ENCODE peak calls at places on chromosomes 3 and 15, in five cellular contexts. D is cardiac muscle cell, R is cardiac fibroblast, S is ascending aorta, A is GM13976. F is an unnamed sample.

GRCh38 chr15:43872416-43873020 is 45.7 kb downstream of the WDR76 start:
- DNase-seq in R (peak), A (peak), D (peak), S (no peak), F (no peak)

GRCh38 chr3:66629431-66630368 is 128.9 kb upstream of the LRIG1 start:
- DNase-seq in D (peak), A (no peak), R (no peak), S (no peak), F (no peak)

GRCh38 chr3:131526801-131527347 is 24.1 kb upstream of the MRPL3 start:
- DNase-seq in R (peak), S (no peak), D (peak), A (peak), F (no peak)

GRCh38 chr3:62567097-62568021 is 194.0 kb upstream of the FEZF2 start:
- DNase-seq in R (peak), D (peak), A (no peak), S (peak), F (no peak)

GRCh38 chr15:75058127-75058905 is 34.9 kb downstream of the PPCDC start:
- DNase-seq in D (no peak), A (no peak), R (no peak), S (peak), F (no peak)

GRCh38 chr3:71258526-71258925 is 325.0 kb downstream of the FOXP1 start:
- DNase-seq in S (no peak), D (peak), A (no peak), R (peak), F (no peak)

GRCh38 chr3:141913150-141913811 is 36.8 kb downstream of the ATP1B3 start:
- DNase-seq in S (no peak), D (peak), A (peak), R (peak), F (no peak)

GRCh38 chr3:195129644-195130492 is 141.1 kb downstream of the XXYLT1 start:
- DNase-seq in A (peak), R (peak), D (no peak), S (no peak), F (no peak)

GRCh38 chr3:32602206-32602605 is 31.5 kb upstream of the DYNC1LI1 start:
- DNase-seq in D (no peak), R (no peak), A (no peak), S (no peak), F (no peak)

GRCh38 chr3:105806361-105806760 is 62.5 kb downstream of the CBLB start:
- DNase-seq in S (no peak), A (peak), D (peak), R (peak), F (no peak)

GRCh38 chr3:191762323-191762960 is 301.5 kb downstream of the PYDC2 start:
- DNase-seq in S (no peak), R (peak), D (peak), A (no peak), F (no peak)

GRCh38 chr3:188792788-188793187 is 379.0 kb upstream of the TPRG1 start:
- DNase-seq in D (peak), S (no peak), R (peak), A (no peak), F (no peak)
- TF ChIP-seq CTCF in D (peak), S (no peak), R (peak), A (no peak), F (no peak)

DNA sequence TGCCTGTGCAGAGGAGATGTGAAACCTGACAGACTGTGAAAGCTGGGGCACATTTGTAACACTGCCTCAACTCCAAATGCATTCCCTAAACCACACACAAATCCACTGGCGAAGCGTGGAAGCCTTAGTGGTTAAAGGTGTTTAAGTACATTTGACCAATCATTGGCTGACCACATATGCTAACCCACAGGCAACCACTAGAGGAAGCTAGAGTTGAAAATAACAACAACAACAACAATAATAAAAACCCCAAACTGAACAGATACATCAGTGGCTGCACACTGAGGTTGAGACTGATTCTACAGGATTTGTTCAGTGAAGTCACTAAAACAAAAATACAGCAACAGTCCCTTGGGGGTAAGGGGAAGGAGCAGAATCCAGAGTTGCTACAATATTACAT is 129.7 kb downstream of the TJP1 start:
- DNase-seq in S (peak), D (no peak), A (no peak), R (no peak), F (no peak)
- TF ChIP-seq CTCF in S (no peak), D (peak), A (no peak), R (peak), F (no peak)

GRCh38 chr3:172139528-172140276 is 100.3 kb downstream of the FNDC3B start:
- DNase-seq in A (no peak), S (no peak), D (no peak), R (no peak), F (no peak)

GRCh38 chr3:172138792-172139507 is 99.6 kb downstream of the FNDC3B start:
- DNase-seq in R (peak), S (peak), D (peak), A (peak), F (peak)

GRCh38 chr3:172143060-172143451 is 103.7 kb downstream of the FNDC3B start:
- DNase-seq in S (no peak), D (no peak), R (no peak), A (no peak), F (no peak)

GRCh38 chr3:172142074-172143059 is 103.0 kb downstream of the FNDC3B start:
- DNase-seq in R (peak), A (peak), S (no peak), D (peak), F (no peak)

DNA sequence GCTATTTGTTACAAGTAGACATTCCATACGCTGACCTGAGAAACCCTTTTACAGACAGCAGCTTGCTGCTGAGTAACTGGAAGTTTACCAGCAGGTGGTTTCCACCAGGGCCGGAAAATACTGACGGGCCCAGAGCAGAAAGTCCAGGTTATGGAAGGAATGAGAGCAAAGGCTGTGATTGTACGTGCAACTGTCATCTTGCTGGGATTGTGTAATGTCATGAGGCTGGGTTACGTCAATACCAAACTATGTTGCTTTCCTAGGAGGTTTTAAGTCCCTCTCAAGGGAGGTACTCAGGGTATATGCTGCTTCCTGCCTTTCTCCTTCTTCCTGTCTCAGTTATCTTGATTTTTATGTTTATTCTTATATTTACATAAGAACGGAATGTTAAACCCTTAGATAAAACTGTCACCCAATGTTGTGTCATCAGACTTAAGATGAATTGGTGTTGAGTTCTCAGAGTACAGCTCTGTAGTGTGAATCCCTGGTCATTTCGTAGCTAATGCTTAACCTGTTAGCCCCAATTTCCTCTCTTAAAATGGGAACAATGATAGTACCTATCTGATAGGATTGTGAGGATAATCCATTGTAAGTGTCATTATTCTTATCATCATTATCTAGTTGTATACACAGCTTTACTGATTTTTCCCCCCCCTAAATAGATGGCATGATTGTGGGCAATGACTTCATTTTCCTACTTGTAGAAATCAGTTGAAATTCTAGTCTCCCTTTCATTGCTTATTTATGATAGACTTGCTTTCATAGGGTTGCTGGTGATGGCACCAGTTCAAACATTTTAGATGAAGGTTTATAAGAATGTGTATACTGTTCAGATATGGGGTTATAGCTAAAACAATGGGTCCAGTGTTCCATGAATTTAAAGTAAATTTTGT is 101.4 kb downstream of the FNDC3B start:
- DNase-seq in A (no peak), D (peak), R (peak), S (no peak), F (no peak)
- TF ChIP-seq CTCF in A (no peak), D (no peak), R (no peak), S (no peak), F (no peak)

GRCh38 chr3:153704115-153704514 is 417.1 kb upstream of the ARHGEF26 start:
- DNase-seq in S (no peak), A (no peak), D (no peak), R (no peak), F (no peak)
- TF ChIP-seq CTCF in S (no peak), A (no peak), D (no peak), R (no peak), F (no peak)

GRCh38 chr15:40137011-40137906 is 23.6 kb upstream of the BUB1B start:
- DNase-seq in S (peak), R (no peak), A (no peak), D (no peak), F (no peak)
- TF ChIP-seq CTCF in S (no peak), R (no peak), A (no peak), D (no peak), F (no peak)

DNA sequence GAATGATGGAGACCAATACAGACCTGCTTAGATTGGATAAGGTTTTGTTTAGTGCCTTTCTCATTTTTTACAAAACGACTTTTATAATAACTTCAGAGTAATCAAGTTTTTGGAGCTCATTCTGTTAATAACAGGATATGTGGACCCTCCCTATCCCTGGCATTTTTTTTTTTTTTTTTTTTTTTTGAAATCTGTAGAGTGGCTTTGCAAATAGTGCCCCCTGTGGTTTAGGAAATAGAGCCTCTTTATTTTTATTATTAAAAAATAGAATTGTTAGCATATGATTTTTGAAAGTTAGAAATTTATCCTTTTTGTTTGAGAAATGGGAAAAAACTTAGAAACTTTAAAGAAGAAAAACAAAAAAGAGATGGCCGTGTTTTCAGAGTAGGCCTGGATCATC is 11.4 kb downstream of the SKIL start:
- DNase-seq in D (peak), A (no peak), S (no peak), R (peak), F (no peak)
- TF ChIP-seq CTCF in D (peak), A (no peak), S (no peak), R (peak), F (no peak)

GRCh38 chr3:69020424-69020823 is 6.9 kb upstream of the EOGT start:
- DNase-seq in R (peak), A (no peak), S (no peak), D (no peak), F (no peak)
- TF ChIP-seq CTCF in R (peak), A (no peak), S (peak), D (peak), F (no peak)

GRCh38 chr15:89978914-89979313 is 22.2 kb upstream of the ZNF710 start:
- DNase-seq in S (no peak), D (no peak), R (no peak), A (no peak), F (no peak)
- TF ChIP-seq CTCF in S (no peak), D (no peak), R (no peak), A (no peak), F (no peak)

GRCh38 chr15:23503546-23503945 is 56.5 kb upstream of the GOLGA6L2 start:
- DNase-seq in D (no peak), A (no peak), S (no peak), R (no peak), F (no peak)

GRCh38 chr15:23497710-23498111 is 50.7 kb upstream of the GOLGA6L2 start:
- DNase-seq in S (no peak), R (no peak), D (peak), A (no peak), F (no peak)
- TF ChIP-seq CTCF in S (no peak), R (peak), D (peak), A (peak), F (no peak)

F was measured in omental fat pad.